ENCODE peak calls at places on chromosomes 13 and 19, in eight cellular contexts. One of them, this sample, is unnamed.

GRCh38 chr13:60146491-60146890 is 17.2 kb downstream of the DIAPH3 start:
- DNase-seq in skeletal muscle cell: peak
- DNase-seq in RWPE1: no peak
- DNase-seq in stimulated activated CD8-positive, alpha-beta memory T cell treated with anti-CD3 and anti-CD28 coated beads, Interleukin-15, amount 100 ng/mL, for 1 hour: no peak
- DNase-seq in mucosa of gallbladder: no peak
- DNase-seq in AG10803: peak
- DNase-seq in M059J: no peak
- DNase-seq in fibroblast of pulmonary artery: peak
- DNase-seq in this sample: no peak

GRCh38 chr19:35224681-35225604 is 3.6 kb downstream of the FAM187B start:
- DNase-seq in skeletal muscle cell: no peak
- DNase-seq in RWPE1: no peak
- DNase-seq in stimulated activated CD8-positive, alpha-beta memory T cell treated with anti-CD3 and anti-CD28 coated beads, Interleukin-15, amount 100 ng/mL, for 1 hour: no peak
- DNase-seq in mucosa of gallbladder: no peak
- DNase-seq in AG10803: no peak
- DNase-seq in M059J: no peak
- DNase-seq in fibroblast of pulmonary artery: no peak
- DNase-seq in this sample: no peak

GRCh38 chr13:40613192-40613818 is 53.1 kb downstream of the FOXO1 start:
- DNase-seq in skeletal muscle cell: no peak
- DNase-seq in RWPE1: no peak
- DNase-seq in stimulated activated CD8-positive, alpha-beta memory T cell treated with anti-CD3 and anti-CD28 coated beads, Interleukin-15, amount 100 ng/mL, for 1 hour: peak
- DNase-seq in mucosa of gallbladder: peak
- DNase-seq in AG10803: no peak
- DNase-seq in M059J: no peak
- DNase-seq in fibroblast of pulmonary artery: no peak
- DNase-seq in this sample: peak

GRCh38 chr19:39502640-39503417 is 4.1 kb downstream of the DLL3 start:
- DNase-seq in skeletal muscle cell: no peak
- DNase-seq in RWPE1: peak
- DNase-seq in stimulated activated CD8-positive, alpha-beta memory T cell treated with anti-CD3 and anti-CD28 coated beads, Interleukin-15, amount 100 ng/mL, for 1 hour: peak
- DNase-seq in mucosa of gallbladder: peak
- DNase-seq in AG10803: peak
- DNase-seq in M059J: no peak
- DNase-seq in fibroblast of pulmonary artery: peak
- DNase-seq in this sample: no peak

GRCh38 chr19:47598407-47599349 is 10.3 kb upstream of the BICRA start:
- DNase-seq in skeletal muscle cell: peak
- DNase-seq in RWPE1: peak
- DNase-seq in stimulated activated CD8-positive, alpha-beta memory T cell treated with anti-CD3 and anti-CD28 coated beads, Interleukin-15, amount 100 ng/mL, for 1 hour: no peak
- DNase-seq in mucosa of gallbladder: peak
- DNase-seq in AG10803: peak
- DNase-seq in M059J: peak
- DNase-seq in fibroblast of pulmonary artery: peak
- DNase-seq in this sample: peak

GRCh38 chr19:16361254-16361653 is 36.6 kb downstream of the KLF2 start:
- DNase-seq in skeletal muscle cell: no peak
- DNase-seq in RWPE1: no peak
- DNase-seq in stimulated activated CD8-positive, alpha-beta memory T cell treated with anti-CD3 and anti-CD28 coated beads, Interleukin-15, amount 100 ng/mL, for 1 hour: no peak
- DNase-seq in mucosa of gallbladder: no peak
- DNase-seq in AG10803: peak
- DNase-seq in M059J: no peak
- DNase-seq in fibroblast of pulmonary artery: no peak
- DNase-seq in this sample: peak

GRCh38 chr13:97574926-97575325 is 141.0 kb downstream of the RAP2A start:
- DNase-seq in skeletal muscle cell: no peak
- DNase-seq in RWPE1: peak
- DNase-seq in stimulated activated CD8-positive, alpha-beta memory T cell treated with anti-CD3 and anti-CD28 coated beads, Interleukin-15, amount 100 ng/mL, for 1 hour: no peak
- DNase-seq in mucosa of gallbladder: peak
- DNase-seq in AG10803: peak
- DNase-seq in M059J: peak
- DNase-seq in fibroblast of pulmonary artery: peak
- DNase-seq in this sample: no peak

GRCh38 chr19:1101337-1101698 is 2.5 kb upstream of the GPX4 start:
- DNase-seq in skeletal muscle cell: no peak
- DNase-seq in RWPE1: no peak
- DNase-seq in stimulated activated CD8-positive, alpha-beta memory T cell treated with anti-CD3 and anti-CD28 coated beads, Interleukin-15, amount 100 ng/mL, for 1 hour: no peak
- DNase-seq in mucosa of gallbladder: no peak
- DNase-seq in AG10803: no peak
- DNase-seq in M059J: no peak
- DNase-seq in fibroblast of pulmonary artery: no peak
- DNase-seq in this sample: no peak

GRCh38 chr19:20858861-20859260 is 64.2 kb upstream of the ZNF85 start:
- DNase-seq in skeletal muscle cell: no peak
- DNase-seq in RWPE1: no peak
- DNase-seq in stimulated activated CD8-positive, alpha-beta memory T cell treated with anti-CD3 and anti-CD28 coated beads, Interleukin-15, amount 100 ng/mL, for 1 hour: no peak
- DNase-seq in mucosa of gallbladder: no peak
- DNase-seq in AG10803: no peak
- DNase-seq in M059J: no peak
- DNase-seq in fibroblast of pulmonary artery: no peak
- DNase-seq in this sample: no peak

GRCh38 chr13:26255717-26256277 is 1.9 kb downstream of the CDK8 start:
- DNase-seq in skeletal muscle cell: no peak
- DNase-seq in RWPE1: peak
- DNase-seq in stimulated activated CD8-positive, alpha-beta memory T cell treated with anti-CD3 and anti-CD28 coated beads, Interleukin-15, amount 100 ng/mL, for 1 hour: no peak
- DNase-seq in mucosa of gallbladder: no peak
- DNase-seq in AG10803: no peak
- DNase-seq in M059J: no peak
- DNase-seq in fibroblast of pulmonary artery: peak
- DNase-seq in this sample: no peak

GRCh38 chr19:36072081-36072480 is 17.4 kb downstream of the WDR62 start:
- DNase-seq in skeletal muscle cell: no peak
- DNase-seq in RWPE1: no peak
- DNase-seq in stimulated activated CD8-positive, alpha-beta memory T cell treated with anti-CD3 and anti-CD28 coated beads, Interleukin-15, amount 100 ng/mL, for 1 hour: no peak
- DNase-seq in mucosa of gallbladder: no peak
- DNase-seq in AG10803: no peak
- DNase-seq in M059J: no peak
- DNase-seq in fibroblast of pulmonary artery: no peak
- DNase-seq in this sample: no peak

GRCh38 chr19:42942187-42942789 is 5.3 kb upstream of the PSG7 start:
- DNase-seq in skeletal muscle cell: no peak
- DNase-seq in RWPE1: no peak
- DNase-seq in stimulated activated CD8-positive, alpha-beta memory T cell treated with anti-CD3 and anti-CD28 coated beads, Interleukin-15, amount 100 ng/mL, for 1 hour: no peak
- DNase-seq in mucosa of gallbladder: no peak
- DNase-seq in AG10803: peak
- DNase-seq in M059J: no peak
- DNase-seq in fibroblast of pulmonary artery: peak
- DNase-seq in this sample: no peak

GRCh38 chr13:73368608-73369007 is 309.8 kb downstream of the KLF5 start:
- DNase-seq in skeletal muscle cell: no peak
- DNase-seq in RWPE1: peak
- DNase-seq in stimulated activated CD8-positive, alpha-beta memory T cell treated with anti-CD3 and anti-CD28 coated beads, Interleukin-15, amount 100 ng/mL, for 1 hour: no peak
- DNase-seq in mucosa of gallbladder: no peak
- DNase-seq in AG10803: no peak
- DNase-seq in M059J: no peak
- DNase-seq in fibroblast of pulmonary artery: no peak
- DNase-seq in this sample: peak

GRCh38 chr13:73810647-73811046 is 323.6 kb downstream of the KLF12 start:
- DNase-seq in skeletal muscle cell: no peak
- DNase-seq in RWPE1: no peak
- DNase-seq in stimulated activated CD8-positive, alpha-beta memory T cell treated with anti-CD3 and anti-CD28 coated beads, Interleukin-15, amount 100 ng/mL, for 1 hour: no peak
- DNase-seq in mucosa of gallbladder: no peak
- DNase-seq in AG10803: no peak
- DNase-seq in M059J: no peak
- DNase-seq in fibroblast of pulmonary artery: no peak
- DNase-seq in this sample: no peak

GRCh38 chr19:2546128-2547032 is 70.5 kb downstream of the GADD45B start:
- DNase-seq in skeletal muscle cell: no peak
- DNase-seq in RWPE1: no peak
- DNase-seq in stimulated activated CD8-positive, alpha-beta memory T cell treated with anti-CD3 and anti-CD28 coated beads, Interleukin-15, amount 100 ng/mL, for 1 hour: no peak
- DNase-seq in mucosa of gallbladder: peak
- DNase-seq in AG10803: no peak
- DNase-seq in M059J: peak
- DNase-seq in fibroblast of pulmonary artery: no peak
- DNase-seq in this sample: peak

GRCh38 chr13:67147257-67148218 is 82.6 kb downstream of the PCDH9 start:
- DNase-seq in skeletal muscle cell: peak
- DNase-seq in RWPE1: no peak
- DNase-seq in stimulated activated CD8-positive, alpha-beta memory T cell treated with anti-CD3 and anti-CD28 coated beads, Interleukin-15, amount 100 ng/mL, for 1 hour: no peak
- DNase-seq in mucosa of gallbladder: no peak
- DNase-seq in AG10803: peak
- DNase-seq in M059J: no peak
- DNase-seq in fibroblast of pulmonary artery: peak
- DNase-seq in this sample: no peak

GRCh38 chr13:37187611-37188010 is 82.1 kb upstream of the CSNK1A1L start:
- DNase-seq in skeletal muscle cell: no peak
- DNase-seq in RWPE1: no peak
- DNase-seq in stimulated activated CD8-positive, alpha-beta memory T cell treated with anti-CD3 and anti-CD28 coated beads, Interleukin-15, amount 100 ng/mL, for 1 hour: no peak
- DNase-seq in mucosa of gallbladder: no peak
- DNase-seq in AG10803: peak
- DNase-seq in M059J: peak
- DNase-seq in fibroblast of pulmonary artery: peak
- DNase-seq in this sample: no peak

This sample was measured in prostate gland.